ENCODE peak calls at places on chromosomes 13 and 19, in four cellular contexts. One of them, this sample, is unnamed.

GRCh38 chr19:7795555-7796161 is 32.6 kb downstream of the CLEC4M start:
- DNase-seq in GM23338: no peak
- DNase-seq in GM12891: no peak
- DNase-seq in HL-60: no peak
- DNase-seq in this sample: no peak

GRCh38 chr19:3565177-3565576 is 7.6 kb upstream of the HMG20B start:
- DNase-seq in GM23338: no peak
- DNase-seq in HL-60: no peak
- DNase-seq in GM12891: no peak
- DNase-seq in this sample: no peak

GRCh38 chr13:92573467-92574057 is 653.0 kb upstream of the GPC6 start:
- DNase-seq in GM12891: no peak
- DNase-seq in GM23338: peak; percentile 84
- DNase-seq in HL-60: peak; percentile 12
- DNase-seq in this sample: no peak

GRCh38 chr13:82627183-82627582 is 1255.1 kb downstream of the SLITRK1 start:
- DNase-seq in GM12891: no peak
- DNase-seq in GM23338: no peak
- DNase-seq in HL-60: no peak
- DNase-seq in this sample: no peak

GRCh38 chr13:101919541-101920306 is 467.2 kb downstream of the ITGBL1 start:
- DNase-seq in GM12891: no peak
- DNase-seq in GM23338: peak; percentile 77
- DNase-seq in HL-60: no peak
- DNase-seq in this sample: no peak

GRCh38 chr13:100721885-100722512 is 47.4 kb upstream of the TMTC4 start:
- DNase-seq in GM23338: peak; percentile 80
- DNase-seq in GM12891: peak; percentile 30
- DNase-seq in HL-60: peak; percentile 61
- DNase-seq in this sample: peak; percentile 37

GRCh38 chr13:51770681-51771417 is 33.1 kb downstream of the DHRS12 start:
- DNase-seq in HL-60: no peak
- DNase-seq in GM12891: no peak
- DNase-seq in GM23338: no peak
- DNase-seq in this sample: no peak

GRCh38 chr19:13165091-13165997 is 15.1 kb downstream of the IER2 start:
- DNase-seq in HL-60: no peak
- DNase-seq in GM23338: peak; percentile 47
- DNase-seq in GM12891: no peak
- DNase-seq in this sample: no peak

GRCh38 chr13:91384891-91385290 is 13.5 kb upstream of the GPC5 start:
- DNase-seq in GM23338: no peak
- DNase-seq in GM12891: no peak
- DNase-seq in HL-60: no peak
- DNase-seq in this sample: no peak

GRCh38 chr13:48739346-48740037 is 85.8 kb downstream of the CYSLTR2 start:
- DNase-seq in GM12891: no peak
- DNase-seq in GM23338: no peak
- DNase-seq in HL-60: no peak
- DNase-seq in this sample: no peak

GRCh38 chr13:77779461-77780272 is 82.2 kb downstream of the SLAIN1 start:
- DNase-seq in GM23338: peak; percentile 76
- DNase-seq in HL-60: peak; percentile 93
- DNase-seq in GM12891: peak; percentile 12
- DNase-seq in this sample: peak; percentile 75

GRCh38 chr13:98813993-98814392 is 61.5 kb upstream of the SLC15A1 start:
- DNase-seq in GM23338: no peak
- DNase-seq in HL-60: no peak
- DNase-seq in GM12891: no peak
- DNase-seq in this sample: no peak

GRCh38 chr13:45880242-45880641 is 28.7 kb upstream of the SIAH3 start:
- DNase-seq in HL-60: no peak
- DNase-seq in GM12891: no peak
- DNase-seq in GM23338: no peak
- DNase-seq in this sample: no peak

GRCh38 chr19:33175886-33176669 is 18.1 kb upstream of the LRP3 start:
- DNase-seq in HL-60: peak; percentile 36
- DNase-seq in GM12891: no peak
- DNase-seq in GM23338: no peak
- DNase-seq in this sample: no peak

GRCh38 chr13:111912991-111913781 is 153.8 kb upstream of the SOX1 start:
- DNase-seq in GM23338: no peak
- DNase-seq in GM12891: no peak
- DNase-seq in HL-60: no peak
- DNase-seq in this sample: no peak

GRCh38 chr13:99740261-99740979 is 231.1 kb downstream of the ZIC5 start:
- DNase-seq in GM23338: no peak
- DNase-seq in GM12891: no peak
- DNase-seq in HL-60: no peak
- DNase-seq in this sample: no peak

GRCh38 chr13:50797081-50797480 is 46.4 kb downstream of the DLEU7 start:
- DNase-seq in HL-60: no peak
- DNase-seq in GM12891: no peak
- DNase-seq in GM23338: no peak
- DNase-seq in this sample: no peak

GRCh38 chr13:50644081-50644871 is 199.2 kb downstream of the DLEU7 start:
- DNase-seq in GM23338: no peak
- DNase-seq in HL-60: no peak
- DNase-seq in GM12891: no peak
- DNase-seq in this sample: no peak

GRCh38 chr19:28501979-28502378 is 711.0 kb downstream of the UQCRFS1 start:
- DNase-seq in HL-60: no peak
- DNase-seq in GM23338: no peak
- DNase-seq in GM12891: no peak
- DNase-seq in this sample: no peak
- TF ChIP-seq POLR2AphosphoS5 in HL-60: no peak
- TF ChIP-seq POLR2AphosphoS5 in GM23338: no peak
- TF ChIP-seq POLR2AphosphoS5 in GM12891: no peak
- TF ChIP-seq POLR2AphosphoS5 in this sample: no peak

GRCh38 chr19:44754743-44755066 is 6.2 kb downstream of the BCL3 start:
- DNase-seq in GM12891: no peak
- DNase-seq in GM23338: peak; percentile 43
- DNase-seq in HL-60: no peak
- DNase-seq in this sample: no peak

GRCh38 chr19:44752123-44752815 is 3.8 kb downstream of the BCL3 start:
- DNase-seq in GM12891: no peak
- DNase-seq in GM23338: no peak
- DNase-seq in HL-60: no peak
- DNase-seq in this sample: no peak

GRCh38 chr19:44753619-44753931 is 5.1 kb downstream of the BCL3 start:
- DNase-seq in GM23338: no peak
- DNase-seq in GM12891: no peak
- DNase-seq in HL-60: no peak
- DNase-seq in this sample: no peak

GRCh38 chr19:44753932-44754742 is 5.6 kb downstream of the BCL3 start:
- DNase-seq in HL-60: peak; percentile 89
- DNase-seq in GM12891: peak; percentile 63
- DNase-seq in GM23338: peak; percentile 81
- DNase-seq in this sample: no peak

GRCh38 chr19:44752816-44753618 is 4.5 kb downstream of the BCL3 start:
- DNase-seq in GM12891: peak; percentile 92
- DNase-seq in HL-60: peak; percentile 99
- DNase-seq in GM23338: peak; percentile 85
- DNase-seq in this sample: no peak
- TF ChIP-seq POLR2AphosphoS5 in GM12891: peak; percentile 54
- TF ChIP-seq POLR2AphosphoS5 in HL-60: peak; percentile 100
- TF ChIP-seq POLR2AphosphoS5 in GM23338: no peak
- TF ChIP-seq POLR2AphosphoS5 in this sample: no peak

GRCh38 chr19:51688665-51689571 is 4.2 kb upstream of the SPACA6 start:
- DNase-seq in GM23338: peak; percentile 83
- DNase-seq in HL-60: no peak
- DNase-seq in GM12891: no peak
- DNase-seq in this sample: no peak
- TF ChIP-seq POLR2AphosphoS5 in GM23338: no peak
- TF ChIP-seq POLR2AphosphoS5 in HL-60: no peak
- TF ChIP-seq POLR2AphosphoS5 in GM12891: no peak
- TF ChIP-seq POLR2AphosphoS5 in this sample: peak; percentile 52

DNA sequence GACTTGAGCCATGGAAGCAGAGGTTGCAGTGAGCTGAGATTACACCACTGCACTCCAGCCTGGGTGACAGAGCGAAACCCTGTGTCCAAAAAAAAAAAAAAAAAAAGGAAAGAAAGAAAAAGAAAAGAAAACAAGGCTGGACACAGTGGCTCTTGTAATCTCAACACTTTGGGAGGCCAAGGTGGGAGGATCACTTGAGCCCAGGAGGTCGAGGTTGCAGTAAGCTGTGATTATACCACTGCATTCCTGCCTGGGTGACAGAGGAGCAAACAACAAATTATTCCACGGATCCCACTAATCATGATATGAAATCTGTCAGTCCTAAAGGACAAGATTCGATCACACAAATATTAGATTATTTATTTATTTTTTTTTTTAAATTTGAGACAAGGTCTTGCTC is 3.1 kb upstream of the MYDGF start:
- DNase-seq in GM23338: no peak
- DNase-seq in HL-60: no peak
- DNase-seq in GM12891: no peak
- DNase-seq in this sample: no peak
- TF ChIP-seq POLR2AphosphoS5 in GM23338: no peak
- TF ChIP-seq POLR2AphosphoS5 in HL-60: no peak
- TF ChIP-seq POLR2AphosphoS5 in GM12891: no peak
- TF ChIP-seq POLR2AphosphoS5 in this sample: no peak

DNA sequence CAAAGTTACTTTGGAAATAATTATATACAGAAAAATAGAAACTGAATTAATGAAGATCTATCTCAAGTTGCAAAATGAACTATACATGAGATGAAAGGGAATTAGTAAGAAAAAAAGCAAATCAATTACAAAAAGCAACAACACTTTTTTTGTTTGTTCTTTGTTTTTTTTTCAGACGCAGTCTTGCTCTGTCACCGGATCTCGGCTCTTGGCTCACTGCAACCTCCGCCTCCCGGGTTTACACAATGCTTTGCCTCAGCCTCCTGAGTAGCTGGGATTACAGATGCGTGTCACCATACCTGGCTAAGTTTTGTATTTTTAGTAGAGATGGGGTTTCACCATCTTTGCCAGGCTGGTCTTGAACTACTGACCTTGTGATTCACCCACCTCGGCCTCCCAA is 2.2 kb downstream of the ZNF415 start:
- DNase-seq in HL-60: no peak
- DNase-seq in GM12891: no peak
- DNase-seq in GM23338: peak; percentile 20
- DNase-seq in this sample: no peak
- TF ChIP-seq POLR2AphosphoS5 in HL-60: no peak
- TF ChIP-seq POLR2AphosphoS5 in GM12891: no peak
- TF ChIP-seq POLR2AphosphoS5 in GM23338: no peak
- TF ChIP-seq POLR2AphosphoS5 in this sample: no peak

GRCh38 chr19:1086618-1087017 is 8.6 kb downstream of the POLR2E start:
- DNase-seq in GM23338: no peak
- DNase-seq in GM12891: no peak
- DNase-seq in HL-60: no peak
- DNase-seq in this sample: no peak

GRCh38 chr19:1084024-1084868 is 10.9 kb downstream of the POLR2E start:
- DNase-seq in GM12891: no peak
- DNase-seq in HL-60: no peak
- DNase-seq in GM23338: no peak
- DNase-seq in this sample: no peak

GRCh38 chr19:1085676-1086442 is 9.3 kb downstream of the POLR2E start:
- DNase-seq in GM12891: no peak
- DNase-seq in HL-60: no peak
- DNase-seq in GM23338: no peak
- DNase-seq in this sample: no peak

GRCh38 chr19:1082928-1083816 is 12.0 kb downstream of the POLR2E start:
- DNase-seq in HL-60: no peak
- DNase-seq in GM12891: no peak
- DNase-seq in GM23338: no peak
- DNase-seq in this sample: no peak

GRCh38 chr19:1085053-1085658 is 10.0 kb downstream of the POLR2E start:
- DNase-seq in HL-60: no peak
- DNase-seq in GM12891: no peak
- DNase-seq in GM23338: no peak
- DNase-seq in this sample: no peak
- TF ChIP-seq POLR2AphosphoS5 in HL-60: peak; percentile 75
- TF ChIP-seq POLR2AphosphoS5 in GM12891: peak; percentile 51
- TF ChIP-seq POLR2AphosphoS5 in GM23338: no peak
- TF ChIP-seq POLR2AphosphoS5 in this sample: no peak

GRCh38 chr19:1079566-1080111 is 12.7 kb downstream of the ARHGAP45 start:
- DNase-seq in GM12891: no peak
- DNase-seq in HL-60: no peak
- DNase-seq in GM23338: peak; percentile 61
- DNase-seq in this sample: no peak
- TF ChIP-seq POLR2AphosphoS5 in GM12891: no peak
- TF ChIP-seq POLR2AphosphoS5 in HL-60: no peak
- TF ChIP-seq POLR2AphosphoS5 in GM23338: no peak
- TF ChIP-seq POLR2AphosphoS5 in this sample: no peak

DNA sequence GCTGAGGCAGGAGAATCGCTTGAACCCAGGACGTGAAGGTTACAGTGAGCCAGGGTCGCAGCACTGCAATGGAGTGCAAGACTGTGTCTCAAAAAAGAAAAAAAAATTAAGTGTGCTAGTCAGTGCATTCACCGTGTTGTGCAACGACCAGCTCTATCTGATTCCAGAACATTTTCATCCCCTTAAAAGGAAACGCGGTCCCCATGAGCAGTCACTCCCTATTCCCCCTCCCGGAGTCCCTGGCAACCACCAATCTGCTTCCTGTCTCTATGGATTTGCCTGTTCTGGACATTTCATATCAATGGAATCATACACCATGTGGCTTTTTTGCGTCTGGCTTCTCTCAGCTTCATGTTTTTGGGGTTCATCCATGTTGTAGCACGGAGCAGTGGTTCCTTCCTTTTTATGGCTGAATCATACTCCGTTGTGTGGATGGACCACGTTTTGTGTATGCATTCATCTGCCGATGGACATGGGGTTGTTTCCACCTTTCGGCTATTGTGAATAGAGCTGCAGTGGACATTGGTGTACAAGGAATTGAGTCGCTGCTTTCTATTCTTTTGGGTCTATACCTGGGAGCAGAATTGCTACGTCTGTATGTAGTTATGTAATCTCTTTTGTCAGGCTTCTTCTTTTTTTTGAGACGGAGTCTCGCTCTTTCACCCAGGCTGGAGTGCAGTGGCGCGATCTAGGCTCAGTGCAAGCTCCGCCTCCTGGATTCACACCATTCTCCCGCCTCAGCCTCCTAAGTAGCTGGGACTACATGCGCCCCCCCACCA is 19.8 kb downstream of the MYO9B start:
- DNase-seq in GM23338: no peak
- DNase-seq in HL-60: no peak
- DNase-seq in GM12891: no peak
- DNase-seq in this sample: no peak
- TF ChIP-seq POLR2AphosphoS5 in GM23338: no peak
- TF ChIP-seq POLR2AphosphoS5 in HL-60: no peak
- TF ChIP-seq POLR2AphosphoS5 in GM12891: no peak
- TF ChIP-seq POLR2AphosphoS5 in this sample: no peak